ENCODE peak calls at places on chromosomes 6 and 20, in five cellular contexts. P is spleen, H is colonic mucosa, E is endothelial cell, M is ovary. J is an unnamed sample.

GRCh38 chr20:61965606-61966491 is 99.8 kb downstream of the TAF4 start:
- DNase-seq in M (peak), H (no peak), E (no peak), P (peak), J (peak)

GRCh38 chr6:167576050-167576741 is 250.5 kb upstream of the AFDN start:
- DNase-seq in H (peak), E (no peak), P (no peak), M (no peak), J (no peak)

GRCh38 chr6:13466304-13467215 is 20.8 kb downstream of the GFOD1 start:
- DNase-seq in H (no peak), P (no peak), M (no peak), E (no peak), J (no peak)

GRCh38 chr20:18541741-18542140 is 25.5 kb upstream of the SMIM26 start:
- DNase-seq in H (no peak), M (no peak), P (no peak), E (no peak), J (no peak)

GRCh38 chr20:24897974-24898373 is 51.1 kb upstream of the CST7 start:
- DNase-seq in P (no peak), H (peak), M (no peak), E (no peak), J (no peak)

GRCh38 chr6:98845201-98846020 is 11.0 kb downstream of the POU3F2 start:
- DNase-seq in E (peak), M (peak), H (peak), P (peak), J (no peak)

GRCh38 chr6:30885481-30885998 is 1.2 kb downstream of the DDR1 start:
- DNase-seq in H (peak), M (no peak), P (peak), E (no peak), J (no peak)

GRCh38 chr20:62365814-62366369 is 1.2 kb downstream of the LAMA5 start:
- DNase-seq in E (no peak), P (no peak), H (no peak), M (peak), J (no peak)

GRCh38 chr6:52582446-52582845 is 5.6 kb upstream of the TRAM2 start:
- DNase-seq in M (no peak), E (no peak), H (no peak), P (no peak), J (no peak)

GRCh38 chr6:15516923-15517560 is 145.8 kb downstream of the DTNBP1 start:
- DNase-seq in H (no peak), E (no peak), P (peak), M (no peak), J (peak)

GRCh38 chr6:15513801-15514711 is 148.8 kb downstream of the DTNBP1 start:
- DNase-seq in M (no peak), H (no peak), P (peak), E (no peak), J (peak)

GRCh38 chr6:15515226-15515625 is 147.6 kb downstream of the DTNBP1 start:
- DNase-seq in E (no peak), P (peak), M (no peak), H (no peak), J (no peak)

GRCh38 chr6:15516378-15516777 is 146.4 kb downstream of the DTNBP1 start:
- DNase-seq in E (no peak), P (peak), H (no peak), M (no peak), J (peak)

DNA sequence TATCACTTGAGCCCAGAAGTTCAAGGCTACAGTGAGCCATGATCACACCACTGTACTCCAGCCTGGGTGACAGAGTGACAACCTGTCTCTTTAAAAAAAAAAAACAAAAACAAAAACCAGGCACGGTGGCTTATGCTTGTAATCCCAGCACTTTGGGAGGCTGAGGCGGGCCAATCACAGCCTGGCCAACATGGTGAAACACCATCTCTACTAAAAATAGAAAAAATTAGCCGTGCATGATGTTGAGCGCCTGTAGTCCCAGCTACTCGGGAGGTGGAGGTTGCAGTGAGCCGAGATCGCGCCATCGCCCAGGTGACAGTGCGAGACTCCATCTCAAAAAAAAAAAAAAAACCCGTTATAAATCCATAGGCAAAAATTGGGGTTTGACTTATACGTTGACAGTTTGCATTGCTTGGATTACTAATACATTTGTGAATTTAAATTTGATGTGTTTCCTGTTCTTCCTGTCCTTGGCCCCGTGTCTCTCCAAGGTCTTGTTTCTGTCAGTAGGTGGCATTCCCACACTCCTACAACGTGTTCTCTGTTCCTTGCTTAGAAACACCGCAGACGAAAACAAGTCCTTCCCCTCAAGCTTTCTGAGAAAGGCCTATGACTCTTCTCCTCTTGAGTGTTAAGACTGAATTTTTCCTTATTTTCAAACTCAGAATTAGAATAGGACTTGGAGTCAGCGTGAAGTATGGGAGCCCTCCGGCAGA is 147.0 kb downstream of the DTNBP1 start:
- DNase-seq in P (no peak), M (no peak), H (no peak), E (no peak), J (no peak)
- TF ChIP-seq CTCF in P (no peak), M (no peak), H (no peak), E (no peak), J (no peak)

GRCh38 chr6:90098025-90098474 is 198.6 kb downstream of the BACH2 start:
- DNase-seq in E (no peak), H (no peak), M (peak), P (no peak), J (no peak)
- TF ChIP-seq CTCF in E (no peak), H (no peak), M (no peak), P (no peak), J (peak)

GRCh38 chr6:106976270-106976669 is 1.7 kb upstream of the CD24 start:
- DNase-seq in H (peak), E (no peak), P (no peak), M (no peak), J (no peak)

GRCh38 chr6:106974999-106975698 is 620 bp upstream of the CD24 start:
- DNase-seq in M (no peak), H (peak), P (peak), E (peak), J (no peak)

GRCh38 chr6:106973841-106974336 is 640 bp downstream of the CD24 start:
- DNase-seq in E (peak), P (peak), H (peak), M (no peak), J (no peak)

GRCh38 chr6:106974337-106974998 is at the start of gene CD24:
- DNase-seq in H (peak), M (no peak), E (peak), P (peak), J (no peak)

DNA sequence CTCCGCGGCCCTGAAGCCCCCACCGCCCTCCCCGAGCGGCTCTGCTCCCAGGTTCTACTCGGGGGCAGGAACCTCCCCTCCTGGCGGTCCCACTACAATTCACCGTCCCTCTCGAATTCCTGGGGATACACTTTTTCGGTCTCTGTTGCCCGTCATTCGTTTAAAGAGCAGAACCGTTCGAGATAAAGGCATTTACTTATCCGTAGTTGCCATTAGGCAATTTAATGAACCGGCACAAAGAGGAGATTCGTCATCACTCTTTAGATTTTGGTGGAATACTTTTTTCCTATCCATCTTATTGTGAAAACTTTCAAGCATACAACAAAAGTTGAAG is 1.1 kb upstream of the CD24 start:
- DNase-seq in P (no peak), E (no peak), M (no peak), H (no peak), J (no peak)
- TF ChIP-seq CTCF in P (no peak), E (no peak), M (no peak), H (no peak), J (no peak)

DNA sequence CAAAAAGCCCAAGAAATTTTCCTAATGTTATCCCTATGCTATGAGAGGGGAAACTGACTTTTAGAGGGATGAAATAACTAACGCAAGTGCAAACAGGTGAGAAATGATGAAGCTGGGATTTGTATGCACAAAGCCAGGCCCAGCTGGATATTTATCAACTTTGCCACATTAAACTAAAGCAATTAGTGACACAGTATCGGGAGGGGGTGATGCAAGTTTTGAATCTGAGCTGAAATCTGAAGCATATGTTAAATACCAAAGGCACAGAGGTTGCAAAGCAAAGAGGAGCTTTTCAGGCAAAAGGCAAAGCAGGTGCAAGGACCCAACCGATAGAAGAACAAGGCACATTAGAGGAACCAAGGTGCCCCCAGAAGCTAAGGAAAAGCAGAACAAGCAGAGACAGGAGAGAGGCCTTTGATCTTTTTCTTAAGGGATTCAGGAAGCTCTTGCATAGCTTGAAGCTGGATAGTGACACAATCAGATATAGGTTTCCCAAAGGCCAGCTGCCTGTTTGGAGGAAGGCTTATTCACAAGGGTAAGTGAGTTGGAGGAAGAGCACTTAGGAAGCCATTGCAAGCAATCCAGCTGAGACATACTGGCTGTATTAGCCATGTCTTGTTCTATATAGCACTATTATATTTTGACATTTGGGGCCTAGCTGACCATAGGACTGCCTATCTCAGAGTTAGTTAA is 207.5 kb downstream of the HIVEP2 start:
- DNase-seq in H (no peak), M (no peak), E (no peak), P (no peak), J (no peak)
- TF ChIP-seq CTCF in H (no peak), M (no peak), E (no peak), P (no peak), J (no peak)

GRCh38 chr20:23205656-23206055 is 119.5 kb upstream of the CD93 start:
- DNase-seq in E (peak), M (peak), H (peak), P (no peak), J (no peak)
- TF ChIP-seq CTCF in E (no peak), M (no peak), H (no peak), P (no peak), J (no peak)

GRCh38 chr20:5058873-5059272 is 57.6 kb upstream of the SLC23A2 start:
- DNase-seq in M (no peak), P (no peak), E (no peak), H (no peak), J (no peak)

GRCh38 chr20:5061209-5061608 is 58.5 kb downstream of the PCNA start:
- DNase-seq in M (no peak), E (no peak), P (no peak), H (no peak), J (no peak)

DNA sequence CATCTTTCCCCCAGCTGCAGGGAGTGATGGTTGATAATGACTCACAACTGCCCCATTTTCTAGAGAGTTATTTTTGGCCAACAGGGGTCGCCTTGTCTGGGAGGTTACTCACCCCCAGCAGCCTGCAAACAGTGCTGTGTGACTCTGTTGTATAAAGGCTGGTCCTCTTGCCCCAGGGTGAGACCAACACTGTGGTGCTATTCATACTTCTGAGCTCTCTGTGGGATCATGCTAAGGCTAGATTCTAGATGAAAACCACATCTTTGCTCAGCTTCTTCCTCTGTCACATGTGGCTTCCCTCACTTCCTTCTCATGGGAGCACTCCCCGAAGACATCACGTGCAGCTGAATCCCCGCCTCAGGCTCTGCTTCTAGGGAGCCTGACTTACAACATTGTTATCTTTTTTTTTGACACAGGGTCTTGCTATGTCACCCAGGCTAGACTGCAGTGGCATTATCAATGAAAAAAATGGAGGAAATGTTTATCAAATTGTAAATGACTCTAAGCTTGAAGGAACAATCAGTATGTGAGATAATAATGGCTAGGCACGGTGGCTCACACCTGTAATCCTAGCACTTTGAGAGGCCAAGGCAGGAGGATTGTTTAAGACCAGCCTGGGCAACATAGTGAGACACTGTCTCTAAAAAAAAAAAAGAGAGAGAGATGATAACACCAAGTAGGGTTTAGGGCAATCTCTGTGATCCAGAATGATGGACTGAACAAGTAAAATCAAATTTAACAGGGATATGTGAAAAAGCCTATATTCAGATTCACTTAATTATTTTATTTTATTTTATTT is 55.7 kb upstream of the SLC23A2 start:
- DNase-seq in P (peak), M (no peak), E (peak), H (peak), J (no peak)
- TF ChIP-seq CTCF in P (peak), M (no peak), E (peak), H (peak), J (peak)